ENCODE peak calls at places on chromosomes 6 and 20, in nine cellular contexts. One of them, this sample, is unnamed.

GRCh38 chr20:34579191-34579661 is 20.7 kb downstream of the MAP1LC3A start:
- DNase-seq in uterus: peak; percentile 54
- DNase-seq in NCI-H2081: peak; percentile 30
- DNase-seq in heart left ventricle: peak; percentile 51
- DNase-seq in smooth muscle cell of the brain vasculature: peak; percentile 43
- DNase-seq in putamen: peak; percentile 85
- DNase-seq in NCI-H748 treated with DMSO at 0.1 percent for 48 hours: no peak
- DNase-seq in AG10803: peak; percentile 78
- DNase-seq in NCI-H187: no peak
- DNase-seq in this sample: peak; percentile 48

GRCh38 chr6:106927531-106928398 is 46.8 kb downstream of the CD24 start:
- DNase-seq in uterus: no peak
- DNase-seq in NCI-H2081: no peak
- DNase-seq in heart left ventricle: peak; percentile 9
- DNase-seq in smooth muscle cell of the brain vasculature: peak; percentile 12
- DNase-seq in putamen: no peak
- DNase-seq in NCI-H748 treated with DMSO at 0.1 percent for 48 hours: no peak
- DNase-seq in AG10803: peak; percentile 6
- DNase-seq in NCI-H187: no peak
- DNase-seq in this sample: no peak

GRCh38 chr6:17470953-17471335 is 77.5 kb downstream of the CAP2 start:
- DNase-seq in uterus: no peak
- DNase-seq in NCI-H2081: no peak
- DNase-seq in heart left ventricle: no peak
- DNase-seq in smooth muscle cell of the brain vasculature: no peak
- DNase-seq in putamen: no peak
- DNase-seq in NCI-H748 treated with DMSO at 0.1 percent for 48 hours: no peak
- DNase-seq in AG10803: peak; percentile 94
- DNase-seq in NCI-H187: no peak
- DNase-seq in this sample: no peak

GRCh38 chr20:10731190-10731955 is 57.6 kb upstream of the JAG1 start:
- DNase-seq in uterus: no peak
- DNase-seq in NCI-H2081: no peak
- DNase-seq in heart left ventricle: no peak
- DNase-seq in smooth muscle cell of the brain vasculature: no peak
- DNase-seq in putamen: no peak
- DNase-seq in NCI-H748 treated with DMSO at 0.1 percent for 48 hours: no peak
- DNase-seq in AG10803: peak; percentile 25
- DNase-seq in NCI-H187: no peak
- DNase-seq in this sample: no peak

GRCh38 chr6:132132911-132133639 is 181.9 kb upstream of the CCN2 start:
- DNase-seq in uterus: no peak
- DNase-seq in NCI-H2081: no peak
- DNase-seq in heart left ventricle: no peak
- DNase-seq in smooth muscle cell of the brain vasculature: no peak
- DNase-seq in putamen: peak; percentile 74
- DNase-seq in NCI-H748 treated with DMSO at 0.1 percent for 48 hours: no peak
- DNase-seq in AG10803: peak; percentile 80
- DNase-seq in NCI-H187: no peak
- DNase-seq in this sample: no peak

GRCh38 chr6:43807228-43808061 is 37.4 kb downstream of the VEGFA start:
- DNase-seq in uterus: no peak
- DNase-seq in NCI-H2081: no peak
- DNase-seq in heart left ventricle: no peak
- DNase-seq in smooth muscle cell of the brain vasculature: no peak
- DNase-seq in putamen: no peak
- DNase-seq in NCI-H748 treated with DMSO at 0.1 percent for 48 hours: no peak
- DNase-seq in AG10803: no peak
- DNase-seq in NCI-H187: no peak
- DNase-seq in this sample: no peak

GRCh38 chr6:41053056-41053455 is at the start of gene APOBEC2:
- DNase-seq in uterus: no peak
- DNase-seq in NCI-H2081: no peak
- DNase-seq in heart left ventricle: peak; percentile 83
- DNase-seq in smooth muscle cell of the brain vasculature: no peak
- DNase-seq in putamen: no peak
- DNase-seq in NCI-H748 treated with DMSO at 0.1 percent for 48 hours: no peak
- DNase-seq in AG10803: no peak
- DNase-seq in NCI-H187: no peak
- DNase-seq in this sample: no peak

GRCh38 chr6:14383393-14384174 is 266.0 kb downstream of the CD83 start:
- DNase-seq in uterus: no peak
- DNase-seq in NCI-H2081: no peak
- DNase-seq in heart left ventricle: no peak
- DNase-seq in smooth muscle cell of the brain vasculature: no peak
- DNase-seq in putamen: no peak
- DNase-seq in NCI-H748 treated with DMSO at 0.1 percent for 48 hours: peak; percentile 39
- DNase-seq in AG10803: no peak
- DNase-seq in NCI-H187: no peak
- DNase-seq in this sample: no peak

GRCh38 chr20:35297740-35298139 is 5.5 kb upstream of the FAM83C start:
- DNase-seq in uterus: no peak
- DNase-seq in NCI-H2081: no peak
- DNase-seq in heart left ventricle: no peak
- DNase-seq in smooth muscle cell of the brain vasculature: no peak
- DNase-seq in putamen: no peak
- DNase-seq in NCI-H748 treated with DMSO at 0.1 percent for 48 hours: no peak
- DNase-seq in AG10803: no peak
- DNase-seq in NCI-H187: no peak
- DNase-seq in this sample: no peak

GRCh38 chr20:51457281-51457932 is 85.1 kb downstream of the NFATC2 start:
- DNase-seq in uterus: peak; percentile 76
- DNase-seq in NCI-H2081: no peak
- DNase-seq in heart left ventricle: peak; percentile 38
- DNase-seq in smooth muscle cell of the brain vasculature: peak; percentile 35
- DNase-seq in putamen: no peak
- DNase-seq in NCI-H748 treated with DMSO at 0.1 percent for 48 hours: no peak
- DNase-seq in AG10803: peak; percentile 73
- DNase-seq in NCI-H187: no peak
- DNase-seq in this sample: no peak

GRCh38 chr6:21596379-21597242 is 3.1 kb downstream of the SOX4 start:
- DNase-seq in uterus: peak; percentile 61
- DNase-seq in NCI-H2081: peak; percentile 43
- DNase-seq in heart left ventricle: peak; percentile 65
- DNase-seq in smooth muscle cell of the brain vasculature: no peak
- DNase-seq in putamen: peak; percentile 42
- DNase-seq in NCI-H748 treated with DMSO at 0.1 percent for 48 hours: peak; percentile 86
- DNase-seq in AG10803: peak; percentile 57
- DNase-seq in NCI-H187: no peak
- DNase-seq in this sample: no peak

GRCh38 chr20:49676581-49677291 is 36.9 kb downstream of the B4GALT5 start:
- DNase-seq in uterus: no peak
- DNase-seq in NCI-H2081: peak; percentile 40
- DNase-seq in heart left ventricle: no peak
- DNase-seq in smooth muscle cell of the brain vasculature: no peak
- DNase-seq in putamen: no peak
- DNase-seq in NCI-H748 treated with DMSO at 0.1 percent for 48 hours: peak; percentile 3
- DNase-seq in AG10803: peak; percentile 42
- DNase-seq in NCI-H187: no peak
- DNase-seq in this sample: no peak